ENCODE peak calls at places on chromosomes 11 and 22, in ten cellular contexts. T is transverse colon, R is A549, G is ovary, J is stomach, B is sigmoid colon, M is suprapubic skin, Q is tibial nerve, E is K562, Y is GM12878. L is an unnamed sample.

GRCh38 chr11:103077553-103077952 is 14.4 kb downstream of the DCUN1D5 start:
- DNase-seq in T (no peak), R (no peak), G (no peak), J (no peak), B (no peak), M (no peak), Q (no peak), E (no peak), Y (no peak), L (no peak)

GRCh38 chr22:18091916-18092526 is 14.2 kb downstream of the PEX26 start:
- DNase-seq in T (peak), R (peak), G (peak), J (peak), B (peak), M (peak), Q (peak), E (no peak), Y (no peak), L (peak)

GRCh38 chr11:1193326-1194230 is 29.3 kb upstream of the MUC5B start:
- DNase-seq in T (peak), R (no peak), G (peak), J (peak), B (peak), M (peak), Q (no peak), E (no peak), Y (no peak), L (no peak)

GRCh38 chr22:48856308-48856615 is 971.4 kb downstream of the BRD1 start:
- DNase-seq in T (no peak), R (no peak), G (no peak), J (no peak), B (no peak), M (no peak), Q (no peak), E (no peak), Y (no peak), L (no peak)

GRCh38 chr22:31661851-31662667 is at the start of gene PISD:
- DNase-seq in T (peak), R (peak), G (peak), J (peak), B (peak), M (peak), Q (peak), E (peak), Y (peak), L (peak)

GRCh38 chr11:129223701-129224149 is 31.6 kb upstream of the ARHGAP32 start:
- DNase-seq in T (no peak), R (no peak), G (no peak), J (no peak), B (no peak), M (no peak), Q (no peak), E (no peak), Y (no peak), L (no peak)

GRCh38 chr11:83508804-83509203 is 222.6 kb upstream of the CCDC90B start:
- DNase-seq in T (peak), R (no peak), G (no peak), J (no peak), B (no peak), M (no peak), Q (no peak), E (no peak), Y (no peak), L (no peak)

GRCh38 chr22:46835288-46835687 is 72.8 kb downstream of the TBC1D22A start:
- DNase-seq in T (no peak), R (no peak), G (no peak), J (no peak), B (no peak), M (no peak), Q (no peak), E (no peak), Y (no peak), L (no peak)

GRCh38 chr11:94549166-94549565 is 5.4 kb downstream of the FUT4 start:
- DNase-seq in T (no peak), R (no peak), G (no peak), J (no peak), B (no peak), M (no peak), Q (no peak), E (no peak), Y (no peak), L (no peak)

GRCh38 chr11:69546735-69547370 is 65.4 kb downstream of the LINC01488 start:
- DNase-seq in T (no peak), R (no peak), G (no peak), J (no peak), B (peak), M (peak), Q (no peak), E (no peak), Y (peak), L (no peak)

GRCh38 chr11:110098645-110099044 is 5.5 kb downstream of the ZC3H12C start:
- DNase-seq in T (no peak), R (no peak), G (no peak), J (no peak), B (no peak), M (no peak), Q (no peak), E (no peak), Y (no peak), L (no peak)

GRCh38 chr11:63738720-63739360 is 29.7 kb downstream of the ZFTA start:
- DNase-seq in T (peak), R (peak), G (peak), J (peak), B (peak), M (peak), Q (peak), E (peak), Y (peak), L (peak)

GRCh38 chr11:111735262-111736116 is 30.7 kb downstream of the PPP2R1B start:
- DNase-seq in T (peak), R (no peak), G (peak), J (peak), B (peak), M (peak), Q (peak), E (no peak), Y (no peak), L (no peak)

GRCh38 chr11:31060880-31061279 is 308.7 kb downstream of the DCDC1 start:
- DNase-seq in T (no peak), R (no peak), G (no peak), J (no peak), B (no peak), M (no peak), Q (no peak), E (no peak), Y (no peak), L (no peak)

GRCh38 chr11:76736773-76737495 is 46.2 kb upstream of the TSKU start:
- DNase-seq in T (no peak), R (no peak), G (no peak), J (no peak), B (no peak), M (no peak), Q (no peak), E (no peak), Y (no peak), L (no peak)

GRCh38 chr22:28800308-28801041 is at the start of gene XBP1:
- DNase-seq in T (peak), R (peak), G (peak), J (peak), B (peak), M (peak), Q (peak), E (peak), Y (peak), L (peak)

GRCh38 chr22:18104566-18104965 is 6.0 kb upstream of the TUBA8 start:
- DNase-seq in T (no peak), R (no peak), G (no peak), J (no peak), B (no peak), M (no peak), Q (no peak), E (no peak), Y (no peak), L (no peak)

GRCh38 chr11:9489366-9489765 is 28.6 kb downstream of the ZNF143 start:
- DNase-seq in T (no peak), R (no peak), G (no peak), J (no peak), B (no peak), M (no peak), Q (no peak), E (no peak), Y (no peak), L (no peak)

GRCh38 chr11:35089724-35090505 is 49.1 kb upstream of the CD44 start:
- DNase-seq in T (no peak), R (no peak), G (no peak), J (no peak), B (no peak), M (no peak), Q (no peak), E (no peak), Y (peak), L (no peak)

GRCh38 chr11:131744847-131745246 is 374.4 kb downstream of the NTM start:
- DNase-seq in T (no peak), R (no peak), G (no peak), J (no peak), B (no peak), M (no peak), Q (no peak), E (no peak), Y (no peak), L (no peak)

GRCh38 chr11:63518548-63518947 is 12.7 kb downstream of the LGALS12 start:
- DNase-seq in T (no peak), R (no peak), G (no peak), J (no peak), B (no peak), M (no peak), Q (no peak), E (peak), Y (no peak), L (no peak)

GRCh38 chr22:41469218-41469851 is 418 bp downstream of the ACO2 start:
- DNase-seq in T (peak), R (no peak), G (no peak), J (peak), B (peak), M (no peak), Q (no peak), E (peak), Y (no peak), L (no peak)

GRCh38 chr11:69939551-69940245 is 120.5 kb upstream of the FGF3 start:
- DNase-seq in T (no peak), R (no peak), G (peak), J (peak), B (peak), M (no peak), Q (no peak), E (no peak), Y (no peak), L (no peak)

GRCh38 chr11:2593393-2593950 is 106.3 kb downstream of the KCNQ1OT1 start:
- DNase-seq in T (no peak), R (no peak), G (no peak), J (no peak), B (no peak), M (peak), Q (no peak), E (no peak), Y (no peak), L (peak)

GRCh38 chr11:7513210-7514098 is at the start of gene PPFIBP2:
- DNase-seq in T (peak), R (peak), G (peak), J (peak), B (peak), M (peak), Q (peak), E (peak), Y (no peak), L (peak)

GRCh38 chr11:75022759-75023396 is 34.1 kb downstream of the NEU3 start:
- DNase-seq in T (peak), R (peak), G (peak), J (peak), B (peak), M (peak), Q (peak), E (peak), Y (peak), L (no peak)

GRCh38 chr11:86790867-86791849 is 9.2 kb upstream of the PRSS23 start:
- DNase-seq in T (no peak), R (no peak), G (no peak), J (no peak), B (no peak), M (no peak), Q (no peak), E (no peak), Y (no peak), L (no peak)
- TF ChIP-seq EP300 in T (no peak), R (no peak), G (no peak), J (no peak), B (no peak), M (no peak), Q (no peak), E (no peak), Y (no peak), L (no peak)

DNA sequence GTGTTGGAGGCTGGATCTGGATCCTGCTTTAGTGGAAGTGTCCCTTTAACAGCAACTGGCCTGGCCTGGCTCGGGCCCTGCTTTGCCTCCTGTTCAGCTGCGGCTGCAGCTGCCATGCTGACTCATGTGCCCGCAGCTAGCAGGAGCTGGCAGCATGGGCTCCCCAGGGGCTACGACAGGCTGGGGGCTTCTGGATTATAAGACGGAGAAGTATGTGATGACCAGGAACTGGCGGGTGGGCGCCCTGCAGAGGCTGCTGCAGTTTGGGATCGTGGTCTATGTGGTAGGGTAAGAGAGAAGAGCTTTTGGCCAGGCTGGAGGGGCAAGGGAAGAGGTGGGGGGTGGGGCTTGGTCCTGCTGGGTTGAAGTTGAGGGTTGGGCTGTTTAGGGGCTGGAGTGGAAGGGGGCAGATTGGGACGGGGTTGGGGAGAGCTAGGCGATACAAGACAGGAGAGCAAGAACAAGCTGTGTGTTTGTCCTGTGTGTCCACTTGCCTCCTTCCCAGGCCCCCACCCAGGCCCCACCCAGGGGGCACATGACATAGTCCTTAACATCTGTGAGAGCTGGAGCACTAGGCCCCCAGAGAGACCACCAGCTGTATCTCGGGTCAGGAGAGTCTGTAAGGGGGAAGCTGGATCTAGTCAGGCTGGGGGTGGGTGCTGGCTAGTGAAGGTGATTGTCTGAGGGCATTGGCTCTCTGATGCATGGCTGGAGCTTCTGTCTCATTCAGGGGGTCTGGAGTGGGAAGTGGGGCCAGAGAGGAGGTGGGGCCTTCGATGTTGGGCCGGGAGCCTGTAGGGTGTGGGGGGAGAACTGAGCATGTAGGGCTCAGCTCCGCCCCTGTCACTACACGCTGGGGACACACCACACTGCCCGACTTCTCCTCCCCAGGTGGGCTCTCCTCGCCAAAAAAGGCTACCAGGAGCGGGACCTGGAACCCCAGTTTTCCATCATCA is at the start of gene P2RX6:
- DNase-seq in T (no peak), R (no peak), G (peak), J (no peak), B (no peak), M (no peak), Q (no peak), E (peak), Y (no peak), L (no peak)
- H3K27ac ChIP-seq in T (peak), R (peak), G (peak), J (peak), B (peak), M (no peak), Q (peak), E (peak), Y (no peak), L (peak)

GRCh38 chr11:73401217-73401923 is 25.2 kb downstream of the RELT start:
- DNase-seq in T (no peak), R (no peak), G (no peak), J (no peak), B (no peak), M (no peak), Q (no peak), E (no peak), Y (no peak), L (no peak)

GRCh38 chr11:73401924-73402833 is 26.0 kb downstream of the RELT start:
- DNase-seq in T (no peak), R (no peak), G (peak), J (no peak), B (no peak), M (no peak), Q (no peak), E (no peak), Y (no peak), L (no peak)

GRCh38 chr11:73404048-73404447 is 27.8 kb downstream of the RELT start:
- DNase-seq in T (peak), R (peak), G (peak), J (peak), B (peak), M (peak), Q (peak), E (peak), Y (no peak), L (no peak)

GRCh38 chr11:73403541-73403940 is 27.3 kb downstream of the RELT start:
- DNase-seq in T (no peak), R (no peak), G (peak), J (no peak), B (no peak), M (no peak), Q (no peak), E (no peak), Y (no peak), L (no peak)

DNA sequence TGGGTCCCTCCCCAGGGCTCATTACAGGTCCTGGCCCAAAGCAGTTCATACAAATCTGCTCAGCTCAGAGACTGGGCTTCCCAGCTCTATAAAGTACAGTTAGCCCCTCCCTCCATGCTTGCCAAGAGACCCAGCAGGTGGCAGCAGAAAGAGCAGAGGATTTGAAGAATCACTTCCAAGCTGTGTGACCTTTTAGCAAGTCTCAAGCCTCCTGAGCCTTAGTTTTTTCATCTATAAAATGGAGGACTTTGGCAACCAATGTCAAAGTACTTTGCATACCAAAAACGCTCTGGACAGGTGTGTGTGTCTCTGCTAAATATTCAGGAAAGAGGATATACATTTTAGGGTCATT is 26.6 kb downstream of the RELT start:
- DNase-seq in T (no peak), R (no peak), G (no peak), J (no peak), B (no peak), M (no peak), Q (no peak), E (peak), Y (no peak), L (no peak)
- TF ChIP-seq CTCF in T (no peak), R (peak), G (no peak), J (no peak), B (no peak), M (no peak), Q (no peak), E (peak), Y (peak), L (no peak)

GRCh38 chr11:132901638-132902610 is 630.4 kb downstream of the OPCML start:
- DNase-seq in T (no peak), R (no peak), G (no peak), J (no peak), B (no peak), M (no peak), Q (no peak), E (no peak), Y (no peak), L (no peak)

GRCh38 chr11:132895340-132895739 is 637.0 kb downstream of the OPCML start:
- DNase-seq in T (no peak), R (no peak), G (no peak), J (no peak), B (no peak), M (no peak), Q (no peak), E (no peak), Y (no peak), L (no peak)

GRCh38 chr11:132894598-132894997 is 637.7 kb downstream of the OPCML start:
- DNase-seq in T (no peak), R (no peak), G (no peak), J (no peak), B (no peak), M (no peak), Q (no peak), E (no peak), Y (no peak), L (no peak)

GRCh38 chr11:132898021-132898420 is 634.3 kb downstream of the OPCML start:
- DNase-seq in T (no peak), R (no peak), G (no peak), J (no peak), B (no peak), M (no peak), Q (no peak), E (no peak), Y (no peak), L (no peak)

DNA sequence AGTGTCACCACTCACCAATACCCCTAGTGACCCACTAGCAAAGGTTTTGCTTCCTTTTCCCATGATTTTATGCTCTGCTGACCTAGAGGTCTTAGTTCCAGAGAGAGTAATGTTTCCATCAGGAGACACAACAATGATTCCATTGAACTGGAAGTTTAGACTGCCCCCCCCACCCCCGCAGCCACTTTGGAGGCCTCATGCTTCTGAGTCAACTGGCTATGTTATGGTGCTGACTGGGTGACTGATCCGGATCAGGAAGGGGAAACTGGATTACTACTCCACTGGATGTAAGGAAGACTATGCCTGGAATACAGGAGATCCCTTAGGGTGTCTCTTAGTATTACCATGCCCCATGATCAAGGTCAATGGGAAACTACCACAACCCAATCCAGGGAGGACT is 633.6 kb downstream of the OPCML start:
- DNase-seq in T (no peak), R (no peak), G (no peak), J (no peak), B (no peak), M (no peak), Q (no peak), E (no peak), Y (no peak), L (no peak)
- TF ChIP-seq EP300 in T (no peak), R (no peak), G (no peak), J (no peak), B (no peak), M (no peak), Q (no peak), E (no peak), Y (no peak), L (no peak)

DNA sequence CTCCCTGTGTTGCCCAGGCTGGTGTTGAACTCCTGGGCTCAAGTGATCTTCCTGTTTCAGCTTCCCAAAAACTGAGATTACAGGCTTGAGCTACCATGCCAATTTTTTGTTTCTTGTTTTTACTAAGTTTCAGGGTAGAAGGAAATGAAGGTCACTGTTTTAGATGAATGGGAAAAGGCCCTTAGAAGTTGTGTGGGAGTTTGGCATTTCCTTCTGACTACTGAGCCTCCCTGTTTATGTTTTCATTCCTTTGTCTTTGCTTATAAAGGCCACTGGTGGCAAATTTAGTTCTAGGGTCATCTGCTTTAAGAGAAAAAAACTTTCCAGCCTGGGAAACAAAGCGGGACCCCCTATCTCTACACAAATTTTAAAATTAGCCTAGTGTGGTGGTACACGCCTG is 22.1 kb downstream of the SRPRA start:
- DNase-seq in T (no peak), R (no peak), G (no peak), J (no peak), B (no peak), M (no peak), Q (no peak), E (no peak), Y (no peak), L (no peak)
- H3K27ac ChIP-seq in T (no peak), R (no peak), G (no peak), J (no peak), B (no peak), M (no peak), Q (no peak), E (no peak), Y (no peak), L (no peak)

DNA sequence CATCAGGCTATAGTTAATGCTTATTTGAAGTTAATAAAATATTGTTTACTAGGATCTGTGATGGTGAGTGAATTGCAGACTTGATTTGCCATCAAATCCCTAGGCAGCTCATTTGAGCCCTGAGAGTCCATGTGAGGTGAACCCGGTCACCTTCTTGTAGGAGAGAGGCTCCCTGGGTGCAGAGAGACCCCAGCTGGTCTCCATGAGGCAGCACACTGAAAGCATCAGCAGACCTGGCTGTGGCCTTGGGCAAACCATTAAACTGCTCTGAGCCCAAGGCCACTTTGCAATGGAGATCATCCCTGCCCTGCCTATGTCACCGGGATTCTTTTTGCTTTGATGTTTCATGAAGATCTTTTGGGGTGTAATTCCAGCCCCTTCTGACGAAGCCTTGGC is 125.2 kb downstream of the MICAL2 start:
- DNase-seq in T (no peak), R (no peak), G (no peak), J (no peak), B (no peak), M (no peak), Q (no peak), E (peak), Y (no peak), L (no peak)
- TF ChIP-seq CTCF in T (no peak), R (no peak), G (no peak), J (no peak), B (no peak), M (no peak), Q (no peak), E (peak), Y (peak), L (no peak)